ENCODE peak calls at places on chromosomes 13 and 19, in four cellular contexts. S is body of pancreas, O is heart left ventricle, Z is left ventricle myocardium inferior. P is an unnamed sample.

GRCh38 chr19:45972081-45972943 is 1.4 kb downstream of the NOVA2 start:
- DNase-seq in S (no peak), O (no peak), Z (peak; percentile 21), P (no peak)

GRCh38 chr13:111909501-111909900 is 157.4 kb upstream of the SOX1 start:
- DNase-seq in Z (no peak), O (no peak), S (no peak), P (no peak)

GRCh38 chr13:53189162-53189561 is 160.5 kb downstream of the OLFM4 start:
- DNase-seq in O (no peak), S (no peak), Z (no peak), P (no peak)

GRCh38 chr13:27383104-27383921 is 41.1 kb upstream of the GTF3A start:
- DNase-seq in O (no peak), S (peak; percentile 62), Z (no peak), P (no peak)

GRCh38 chr13:96573563-96573962 is 420.7 kb downstream of the OXGR1 start:
- DNase-seq in O (no peak), Z (no peak), S (no peak), P (no peak)

GRCh38 chr13:111485491-111486250 is 165.2 kb downstream of the TEX29 start:
- DNase-seq in O (no peak), Z (no peak), S (no peak), P (no peak)

GRCh38 chr13:106440846-106441245 is 94.6 kb downstream of the EFNB2 start:
- DNase-seq in S (no peak), Z (no peak), O (no peak), P (no peak)

GRCh38 chr19:30649934-30650614 is 277.9 kb downstream of the ZNF536 start:
- DNase-seq in S (peak; percentile 69), Z (no peak), O (no peak), P (peak; percentile 59)

GRCh38 chr19:34226036-34226435 is 28.3 kb upstream of the GARRE1 start:
- DNase-seq in S (no peak), Z (no peak), O (no peak), P (no peak)

GRCh38 chr13:111474136-111475002 is 153.9 kb downstream of the TEX29 start:
- DNase-seq in S (peak; percentile 31), O (no peak), Z (no peak), P (no peak)

GRCh38 chr19:45780146-45780447 is 2.2 kb downstream of the DMPK start:
- DNase-seq in O (no peak), S (peak; percentile 61), Z (no peak), P (no peak)

DNA sequence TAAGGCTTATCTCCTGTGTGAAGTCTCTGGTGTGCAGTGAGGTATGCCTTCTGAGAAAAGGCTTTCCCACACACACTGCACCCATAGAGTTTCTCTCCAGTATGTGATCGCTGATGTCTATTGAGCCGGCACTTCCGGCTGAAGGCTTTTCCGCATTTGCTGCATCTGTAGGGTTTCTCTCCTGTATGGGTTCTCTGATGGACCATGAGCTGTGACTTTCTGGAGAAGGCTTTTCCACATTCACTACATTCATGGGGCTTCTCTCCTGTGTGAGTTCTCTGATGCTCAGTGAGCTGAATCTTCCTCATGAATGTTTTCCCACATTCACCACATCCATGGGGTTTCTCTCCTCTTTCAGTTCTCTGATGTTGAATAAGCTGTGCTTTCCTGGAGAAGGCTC is 14.7 kb downstream of the ZNF577 start:
- DNase-seq in O (no peak), S (no peak), Z (no peak), P (no peak)
- H3K36me3 ChIP-seq in O (peaks cover 71% of the 10 kb centered on the region), S (peaks cover 16% of the 10 kb centered on the region), Z (peaks cover 90% of the 10 kb centered on the region), P (peaks cover 7% of the 10 kb centered on the region)

DNA sequence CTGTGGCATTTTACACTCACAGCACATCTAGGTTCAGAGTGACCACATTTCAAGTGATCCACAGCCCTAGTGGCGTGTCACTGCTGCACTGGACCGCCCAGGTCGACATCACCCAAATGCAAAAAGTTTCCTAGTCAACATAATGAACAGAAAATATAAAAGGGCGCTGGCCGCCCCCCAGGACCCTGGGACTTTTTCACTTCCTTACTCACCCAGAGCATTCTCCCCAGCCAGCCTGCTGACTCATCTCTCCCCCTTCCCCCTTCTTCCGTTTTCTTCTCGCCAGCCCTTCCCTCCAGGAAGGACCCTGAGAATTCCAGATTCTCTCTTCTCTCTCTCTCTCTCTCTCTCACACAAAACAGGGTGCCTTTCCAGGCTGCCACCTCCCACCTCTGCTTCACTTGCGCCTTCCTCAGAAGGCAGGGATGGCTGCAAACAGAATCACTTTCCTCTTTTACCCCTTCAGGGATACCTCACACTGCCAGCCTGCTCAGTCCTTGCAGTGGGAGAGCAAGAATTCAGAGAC is 21.0 kb upstream of the GRWD1 start:
- DNase-seq in S (peak; percentile 8), Z (no peak), O (no peak), P (no peak)
- H3K4me3 ChIP-seq in S (no peak overlapping the region), Z (no peak overlapping the region), O (no peak overlapping the region), P (no peak overlapping the region)

GRCh38 chr13:28413999-28414398 is 80.9 kb downstream of the FLT1 start:
- DNase-seq in O (no peak), S (no peak), Z (no peak), P (no peak)
- TF ChIP-seq CTCF in O (no peak), S (no peak), Z (no peak), P (no peak)

GRCh38 chr19:11044436-11044835 is 44.8 kb upstream of the LDLR start:
- DNase-seq in O (no peak), S (no peak), Z (no peak), P (no peak)
- H3K36me3 ChIP-seq in O (peaks cover 62% of the 10 kb centered on the region), S (no peaks in the 10 kb centered on the region), Z (peaks cover 63% of the 10 kb centered on the region), P (peaks cover 80% of the 10 kb centered on the region)

GRCh38 chr19:2602391-2603181 is 99.9 kb downstream of the GNG7 start:
- DNase-seq in S (peak; percentile 87), Z (peak; percentile 87), O (peak; percentile 89), P (peak; percentile 77)
- H3K4me3 ChIP-seq in S (no peak overlapping the region), Z (peak overlapping the region; percentile 45), O (peak overlapping the region; percentile 36), P (peak overlapping the region; percentile 38)

GRCh38 chr13:98315466-98315865 is 138.4 kb upstream of the RNF113B start:
- DNase-seq in Z (no peak), O (no peak), S (no peak), P (no peak)
- TF ChIP-seq CTCF in Z (no peak), O (no peak), S (no peak), P (no peak)

GRCh38 chr19:49596954-49597702 is 6.1 kb downstream of the PRR12 start:
- DNase-seq in S (no peak), O (no peak), Z (no peak), P (no peak)
- H3K36me3 ChIP-seq in S (peaks cover 13% of the 10 kb centered on the region), O (peaks cover 76% of the 10 kb centered on the region), Z (peaks cover 85% of the 10 kb centered on the region), P (peaks cover 76% of the 10 kb centered on the region)

GRCh38 chr13:49996951-49997895 is at the start of gene TRIM13:
- DNase-seq in S (peak; percentile 94), Z (peak; percentile 92), O (peak; percentile 95), P (peak; percentile 90)
- H3K4me3 ChIP-seq in S (peak within 1 kb of the TSS; percentile 96), Z (peak within 1 kb of the TSS; percentile 91), O (peak within 1 kb of the TSS; percentile 72), P (peak within 1 kb of the TSS; percentile 89)

GRCh38 chr19:4650159-4650558 is 10.8 kb downstream of the TNFAIP8L1 start:
- DNase-seq in O (no peak), Z (no peak), S (no peak), P (no peak)

GRCh38 chr19:4645718-4646117 is 6.4 kb downstream of the TNFAIP8L1 start:
- DNase-seq in Z (no peak), S (no peak), O (no peak), P (no peak)

GRCh38 chr19:4649392-4650094 is 10.2 kb downstream of the TNFAIP8L1 start:
- DNase-seq in Z (no peak), S (no peak), O (no peak), P (no peak)

GRCh38 chr19:4652075-4652474 is 12.8 kb downstream of the TNFAIP8L1 start:
- DNase-seq in S (no peak), Z (no peak), O (no peak), P (no peak)

DNA sequence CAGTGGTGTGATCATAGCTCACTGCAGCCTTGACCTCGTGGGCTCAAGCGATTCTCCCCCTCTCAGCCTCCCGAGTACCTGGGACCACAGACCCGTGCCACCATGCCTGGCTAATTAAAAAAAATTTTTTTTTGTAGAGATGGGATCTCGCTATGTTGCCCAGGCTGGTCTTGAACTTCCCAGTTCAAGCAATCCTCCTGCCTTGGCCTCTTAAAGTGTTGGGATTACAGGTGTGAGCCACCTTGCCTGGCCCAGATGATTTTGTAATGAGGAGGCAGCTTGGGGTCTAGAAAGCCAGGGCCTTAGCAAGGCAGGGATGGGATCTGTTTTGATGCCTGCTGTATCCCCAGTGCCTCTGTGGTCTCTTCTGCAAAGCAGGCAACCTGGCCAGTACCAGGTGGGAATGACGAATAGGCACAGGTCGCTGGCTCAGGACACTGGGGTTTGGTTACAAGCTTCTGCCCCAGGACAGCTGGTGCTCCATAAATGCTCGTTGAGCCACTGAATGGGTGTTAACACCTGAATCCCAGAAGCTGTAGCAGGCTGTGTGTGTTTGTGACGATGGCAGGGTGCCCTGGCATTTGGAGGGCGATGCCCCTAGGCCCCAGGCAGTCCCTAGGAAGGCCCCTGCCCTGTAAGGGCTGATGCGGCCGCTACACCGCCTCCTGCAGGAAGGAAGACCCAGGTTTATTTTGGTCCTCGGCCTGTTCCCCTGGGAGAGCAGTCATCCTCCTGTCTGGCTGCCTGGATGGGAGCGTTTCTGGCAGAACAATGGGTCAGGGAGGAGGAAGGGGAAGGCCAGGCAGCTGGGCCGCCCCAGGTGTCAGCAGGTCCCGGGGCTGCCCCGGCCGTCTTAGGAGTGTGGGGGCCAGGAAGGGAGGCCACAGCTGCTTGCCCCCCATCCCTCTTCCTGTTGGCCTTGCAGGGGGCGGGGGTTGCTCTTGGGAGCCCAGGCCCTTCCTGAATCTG is 8.6 kb downstream of the TNFAIP8L1 start:
- DNase-seq in O (peak; percentile 83), Z (peak; percentile 74), S (peak; percentile 21), P (peak; percentile 34)
- TF ChIP-seq CTCF in O (peak; percentile 49), Z (peak; percentile 45), S (no peak), P (peak; percentile 11)